ENCODE peak calls at places on chromosomes 2 and 18, in seven cellular contexts. I is GM19239; K is stomach; U is DMS 273 treated with DMSO at 0.1 percent for 48 hours; R is T follicular helper cell; A is activated CD8-positive, alpha-beta memory T cell treated with anti-CD3 and anti-CD28 coated beads for 4 hours; Z is Calu3. W is an unnamed sample.
A peak's percentile ranks its signal among the peaks of the same experiment; 100 is the strongest.

GRCh38 chr2:143586119-143586518 is 456.9 kb downstream of the ARHGAP15 start:
- DNase-seq in Z (no peak), R (no peak), I (no peak), K (no peak), A (no peak), U (no peak), W (no peak)

GRCh38 chr2:158667567-158667966 is 127.5 kb upstream of the DAPL1 start:
- DNase-seq in Z (no peak), K (no peak), I (no peak), U (no peak), R (no peak), A (no peak), W (no peak)

GRCh38 chr2:101418704-101419663 is 31.7 kb upstream of the CREG2 start:
- DNase-seq in R (peak; percentile 36), U (peak; percentile 26), Z (peak; percentile 67), A (peak; percentile 22), I (peak; percentile 36), K (peak; percentile 68), W (peak; percentile 28)

GRCh38 chr2:233761040-233761769 is 1.1 kb downstream of the UGT1A1 start:
- DNase-seq in R (no peak), A (no peak), Z (no peak), K (no peak), I (no peak), U (no peak), W (no peak)

GRCh38 chr2:72937356-72937669 is 20.0 kb downstream of the EMX1 start:
- DNase-seq in K (no peak), A (no peak), R (no peak), I (no peak), Z (no peak), U (peak; percentile 67), W (no peak)

GRCh38 chr2:121530210-121530562 is 494 bp upstream of the RNU4ATAC start:
- DNase-seq in R (no peak), K (peak; percentile 66), A (no peak), Z (peak; percentile 75), I (peak; percentile 46), U (no peak), W (peak; percentile 76)

GRCh38 chr2:134845719-134846118 is 7.3 kb downstream of the ACMSD start:
- DNase-seq in Z (no peak), A (no peak), R (no peak), K (no peak), I (no peak), U (no peak), W (no peak)

GRCh38 chr18:12442946-12443345 is 35.2 kb downstream of the PRELID3A start:
- DNase-seq in I (no peak), Z (no peak), A (no peak), R (no peak), K (no peak), U (no peak), W (no peak)

GRCh38 chr2:128754246-128754724 is 435.6 kb upstream of the HS6ST1 start:
- DNase-seq in A (no peak), R (no peak), U (no peak), K (no peak), Z (no peak), I (peak; percentile 66), W (no peak)

GRCh38 chr2:111667542-111668273 is 216.3 kb downstream of the ANAPC1 start:
- DNase-seq in R (no peak), K (peak; percentile 41), U (no peak), A (no peak), I (no peak), Z (peak; percentile 60), W (no peak)

GRCh38 chr2:27711804-27712203 is 48.1 kb downstream of the SLC4A1AP start:
- DNase-seq in I (no peak), R (no peak), A (no peak), U (no peak), K (no peak), Z (no peak), W (no peak)

GRCh38 chr2:20401495-20401855 is 45.4 kb upstream of the RHOB start:
- DNase-seq in A (no peak), I (no peak), R (no peak), K (no peak), Z (no peak), U (no peak), W (no peak)

GRCh38 chr2:145123606-145124005 is 603.7 kb upstream of the ZEB2 start:
- DNase-seq in K (peak; percentile 26), I (no peak), Z (no peak), U (no peak), A (no peak), R (no peak), W (no peak)

GRCh38 chr2:101793277-101793969 is 95.9 kb downstream of the MAP4K4 start:
- DNase-seq in A (no peak), R (no peak), K (no peak), U (peak; percentile 50), I (no peak), Z (no peak), W (peak; percentile 62)

GRCh38 chr2:84902526-84902925 is 2.9 kb upstream of the TMSB10 start:
- DNase-seq in I (no peak), K (no peak), Z (no peak), A (no peak), R (no peak), U (no peak), W (no peak)

GRCh38 chr2:204140258-204140657 is 203.7 kb downstream of the ICOS start:
- DNase-seq in A (no peak), Z (no peak), R (no peak), K (no peak), U (no peak), I (no peak), W (no peak)

GRCh38 chr18:72541871-72542690 is 2.1 kb downstream of the CBLN2 start:
- DNase-seq in R (no peak), U (no peak), A (no peak), I (no peak), Z (no peak), K (no peak), W (peak; percentile 52)

GRCh38 chr2:200702646-200703118 is 109.0 kb upstream of the BZW1 start:
- DNase-seq in A (peak; percentile 16), K (no peak), I (no peak), Z (no peak), R (peak; percentile 12), U (no peak), W (no peak)

GRCh38 chr2:9771481-9772017 is 71.7 kb upstream of the TAF1B start:
- DNase-seq in K (no peak), A (no peak), Z (no peak), U (no peak), I (no peak), R (no peak), W (peak; percentile 62)

GRCh38 chr2:74550231-74550630 is 3.5 kb downstream of the LOXL3 start:
- DNase-seq in U (no peak), Z (no peak), I (no peak), A (no peak), R (no peak), K (no peak), W (no peak)

GRCh38 chr2:68282814-68283812 is 30.8 kb upstream of the PPP3R1 start:
- DNase-seq in A (no peak), U (peak; percentile 11), R (peak; percentile 1), I (peak; percentile 49), K (no peak), Z (peak; percentile 16), W (no peak)

GRCh38 chr2:221791840-221792239 is 219.7 kb upstream of the EPHA4 start:
- DNase-seq in Z (no peak), R (no peak), A (no peak), I (no peak), K (no peak), U (no peak), W (no peak)

W was measured in glutamatergic neuron.